ENCODE peak calls at places on chromosomes 13 and 19, in nine cellular contexts. C, N, J, R, P, F, S, Q and E are unnamed samples. For H3K4me1 and H3K9me3, the result is how much of the 10 kb centered on the place peaks cover.

GRCh38 chr19:1220452-1221037 is 15.0 kb downstream of the STK11 start:
- DNase-seq in C (no peak), N (no peak), J (no peak), R (no peak), P (no peak), F (peak), S (no peak), Q (no peak), E (peak)

GRCh38 chr13:113367020-113367560 is 3.2 kb upstream of the GRTP1 start:
- DNase-seq in C (no peak), N (no peak), J (no peak), R (peak), P (no peak), F (no peak), S (no peak), Q (no peak), E (no peak)

GRCh38 chr13:43785681-43786471 is 896 bp downstream of the ENOX1 start:
- DNase-seq in C (peak), N (peak), J (peak), R (peak), P (no peak), F (peak), S (peak), Q (peak), E (peak)

GRCh38 chr13:113861433-113862030 is 2.3 kb downstream of the GAS6 start:
- DNase-seq in C (peak), N (no peak), J (no peak), R (no peak), P (no peak), F (peak), S (no peak), Q (no peak), E (peak)

GRCh38 chr19:48751835-48752510 is 468 bp downstream of the FUT1 start:
- DNase-seq in C (no peak), N (no peak), J (no peak), R (no peak), P (no peak), F (no peak), S (no peak), Q (no peak), E (no peak)

GRCh38 chr19:31349160-31349881 is at the start of gene TSHZ3:
- DNase-seq in C (peak), N (peak), J (peak), R (peak), P (no peak), F (peak), S (peak), Q (no peak), E (peak)

GRCh38 chr19:50772408-50773311 is 2.4 kb downstream of the GPR32 start:
- DNase-seq in C (no peak), N (no peak), J (no peak), R (no peak), P (no peak), F (no peak), S (no peak), Q (no peak), E (no peak)

GRCh38 chr19:13770013-13770635 is 4.1 kb upstream of the C19orf53 start:
- DNase-seq in C (no peak), N (no peak), J (no peak), R (no peak), P (no peak), F (no peak), S (no peak), Q (no peak), E (no peak)

GRCh38 chr13:75544681-75545333 is 4.8 kb upstream of the UCHL3 start:
- DNase-seq in C (no peak), N (peak), J (no peak), R (no peak), P (no peak), F (no peak), S (no peak), Q (no peak), E (no peak)

GRCh38 chr13:31703780-31704179 is 35.5 kb upstream of the RXFP2 start:
- DNase-seq in C (no peak), N (no peak), J (no peak), R (no peak), P (no peak), F (no peak), S (no peak), Q (no peak), E (no peak)

GRCh38 chr13:113225515-113225914 is 16.1 kb downstream of the CUL4A start:
- DNase-seq in C (no peak), N (no peak), J (no peak), R (no peak), P (no peak), F (no peak), S (no peak), Q (no peak), E (no peak)

GRCh38 chr19:38657633-38658222 is 10.3 kb downstream of the ACTN4 start:
- DNase-seq in C (no peak), N (peak), J (peak), R (no peak), P (no peak), F (no peak), S (no peak), Q (no peak), E (no peak)

GRCh38 chr13:107342747-107343146 is 774.8 kb upstream of the ARGLU1 start:
- DNase-seq in C (no peak), N (no peak), J (no peak), R (no peak), P (no peak), F (no peak), S (no peak), Q (no peak), E (no peak)

GRCh38 chr19:16876904-16877361 is 11.9 kb upstream of the F2RL3 start:
- DNase-seq in C (no peak), N (peak), J (no peak), R (no peak), P (no peak), F (no peak), S (no peak), Q (no peak), E (no peak)

GRCh38 chr19:28961772-28962500 is 251.0 kb downstream of the UQCRFS1 start:
- DNase-seq in C (no peak), N (peak), J (no peak), R (no peak), P (no peak), F (no peak), S (no peak), Q (no peak), E (no peak)

GRCh38 chr13:97659602-97660001 is 225.6 kb downstream of the RAP2A start:
- DNase-seq in C (no peak), N (no peak), J (no peak), R (no peak), P (no peak), F (no peak), S (no peak), Q (peak), E (no peak)

GRCh38 chr13:33776510-33776909 is 41.4 kb upstream of the RFC3 start:
- DNase-seq in C (no peak), N (no peak), J (no peak), R (no peak), P (no peak), F (no peak), S (no peak), Q (no peak), E (no peak)

GRCh38 chr19:16041571-16042386 is 34.5 kb upstream of the TPM4 start:
- DNase-seq in C (peak), N (peak), J (peak), R (peak), P (peak), F (peak), S (peak), Q (peak), E (peak)

GRCh38 chr13:105573134-105573533 is 962.3 kb downstream of the EFNB2 start:
- DNase-seq in C (no peak), N (no peak), J (no peak), R (no peak), P (no peak), F (no peak), S (no peak), Q (no peak), E (no peak)

GRCh38 chr19:33297401-33298145 is 4.8 kb downstream of the CEBPA start:
- DNase-seq in C (peak), N (no peak), J (no peak), R (no peak), P (no peak), F (peak), S (peak), Q (no peak), E (no peak)

GRCh38 chr13:110495881-110496280 is 65.6 kb downstream of the RAB20 start:
- DNase-seq in C (no peak), N (no peak), J (no peak), R (no peak), P (no peak), F (peak), S (no peak), Q (no peak), E (no peak)

GRCh38 chr13:113552786-113553540 is 31.6 kb upstream of the TFDP1 start:
- DNase-seq in C (peak), N (no peak), J (no peak), R (peak), P (no peak), F (no peak), S (peak), Q (no peak), E (peak)

GRCh38 chr13:85995788-85996418 is 196.7 kb upstream of the SLITRK6 start:
- DNase-seq in C (no peak), N (no peak), J (no peak), R (no peak), P (no peak), F (no peak), S (no peak), Q (no peak), E (no peak)

GRCh38 chr19:46878613-46879375 is 18.0 kb downstream of the ARHGAP35 start:
- DNase-seq in C (peak), N (peak), J (no peak), R (no peak), P (no peak), F (no peak), S (no peak), Q (no peak), E (no peak)

GRCh38 chr13:109256866-109257760 is 529.3 kb downstream of the IRS2 start:
- DNase-seq in C (no peak), N (peak), J (peak), R (no peak), P (no peak), F (no peak), S (no peak), Q (no peak), E (no peak)

GRCh38 chr13:36965767-36966166 is 33.4 kb downstream of the ALG5 start:
- DNase-seq in C (no peak), N (peak), J (no peak), R (no peak), P (no peak), F (no peak), S (no peak), Q (no peak), E (no peak)

GRCh38 chr13:38743499-38743898 is 56.6 kb downstream of the FREM2 start:
- DNase-seq in C (no peak), N (no peak), J (no peak), R (no peak), P (no peak), F (no peak), S (no peak), Q (no peak), E (no peak)

GRCh38 chr19:15283141-15283885 is 49.0 kb downstream of the BRD4 start:
- DNase-seq in C (no peak), N (peak), J (no peak), R (no peak), P (no peak), F (no peak), S (no peak), Q (no peak), E (peak)

GRCh38 chr13:24648983-24649684 is 31.1 kb upstream of the ATP12A start:
- DNase-seq in C (no peak), N (no peak), J (no peak), R (no peak), P (no peak), F (no peak), S (no peak), Q (no peak), E (no peak)

GRCh38 chr19:32223595-32224370 is 121.6 kb upstream of the ZNF507 start:
- DNase-seq in C (no peak), N (no peak), J (no peak), R (no peak), P (no peak), F (no peak), S (no peak), Q (no peak), E (no peak)

GRCh38 chr19:43809762-43810696 is 7.8 kb upstream of the LYPD5 start:
- DNase-seq in C (no peak), N (peak), J (peak), R (no peak), P (no peak), F (no peak), S (no peak), Q (no peak), E (no peak)

GRCh38 chr19:17530586-17530985 is 19.1 kb downstream of the PGLS start:
- DNase-seq in C (no peak), N (no peak), J (no peak), R (no peak), P (no peak), F (no peak), S (no peak), Q (no peak), E (no peak)

GRCh38 chr19:33393286-33394005 is 19.9 kb downstream of the CEBPG start:
- DNase-seq in C (peak), N (no peak), J (no peak), R (no peak), P (no peak), F (peak), S (no peak), Q (no peak), E (peak)

GRCh38 chr19:54586397-54586796 is 7.0 kb upstream of the LILRA1 start:
- DNase-seq in C (no peak), N (no peak), J (no peak), R (no peak), P (no peak), F (no peak), S (no peak), Q (no peak), E (no peak)

GRCh38 chr19:54587026-54587425 is 6.4 kb upstream of the LILRA1 start:
- DNase-seq in C (no peak), N (no peak), J (no peak), R (no peak), P (no peak), F (no peak), S (no peak), Q (no peak), E (no peak)
- H3K4me1 ChIP-seq in C (under half), N (under half), J (under half), R (under half), P (under half), F (under half), S (under half), Q (under half), E (under half)

GRCh38 chr19:51799311-51799997 is 4.5 kb downstream of the FPR3 start:
- DNase-seq in C (peak), N (peak), J (no peak), R (peak), P (no peak), F (peak), S (peak), Q (no peak), E (peak)
- H3K9me3 ChIP-seq in C (under half), N (under half), J (under half), R (under half), P (under half), F (under half), S (under half), Q (under half), E (under half)

GRCh38 chr13:50596776-50597203 is 246.7 kb downstream of the DLEU7 start:
- DNase-seq in C (no peak), N (no peak), J (no peak), R (no peak), P (no peak), F (no peak), S (no peak), Q (no peak), E (no peak)
- H3K27ac ChIP-seq in C (no peak), N (no peak), J (no peak), R (no peak), P (no peak), F (peak), S (no peak), Q (no peak), E (no peak)

GRCh38 chr19:19159534-19159933 is 10.5 kb downstream of the MEF2B start:
- DNase-seq in C (no peak), N (no peak), J (no peak), R (no peak), P (no peak), F (no peak), S (no peak), Q (no peak), E (no peak)
- H3K4me1 ChIP-seq in C (under half), N (under half), J (under half), R (under half), P (under half), F (under half), S (under half), Q (under half), E (under half)

GRCh38 chr13:48066310-48066989 is 28.5 kb downstream of the MED4 start:
- DNase-seq in C (no peak), N (peak), J (no peak), R (no peak), P (no peak), F (no peak), S (no peak), Q (no peak), E (no peak)
- H3K9me3 ChIP-seq in C (under half), N (under half), J (under half), R (under half), P (under half), F (under half), S (under half), Q (under half), E (under half)

GRCh38 chr19:45110811-45111210 is 17.8 kb downstream of the PPP1R37 start:
- DNase-seq in C (no peak), N (no peak), J (no peak), R (no peak), P (no peak), F (no peak), S (no peak), Q (no peak), E (no peak)

GRCh38 chr19:45103625-45104319 is 10.8 kb downstream of the PPP1R37 start:
- DNase-seq in C (no peak), N (no peak), J (no peak), R (no peak), P (no peak), F (no peak), S (no peak), Q (peak), E (no peak)

GRCh38 chr19:45104658-45105384 is 11.8 kb downstream of the PPP1R37 start:
- DNase-seq in C (no peak), N (no peak), J (no peak), R (no peak), P (no peak), F (no peak), S (no peak), Q (no peak), E (no peak)

GRCh38 chr19:45103200-45103624 is 10.2 kb downstream of the PPP1R37 start:
- DNase-seq in C (no peak), N (no peak), J (no peak), R (no peak), P (no peak), F (no peak), S (no peak), Q (no peak), E (peak)

DNA sequence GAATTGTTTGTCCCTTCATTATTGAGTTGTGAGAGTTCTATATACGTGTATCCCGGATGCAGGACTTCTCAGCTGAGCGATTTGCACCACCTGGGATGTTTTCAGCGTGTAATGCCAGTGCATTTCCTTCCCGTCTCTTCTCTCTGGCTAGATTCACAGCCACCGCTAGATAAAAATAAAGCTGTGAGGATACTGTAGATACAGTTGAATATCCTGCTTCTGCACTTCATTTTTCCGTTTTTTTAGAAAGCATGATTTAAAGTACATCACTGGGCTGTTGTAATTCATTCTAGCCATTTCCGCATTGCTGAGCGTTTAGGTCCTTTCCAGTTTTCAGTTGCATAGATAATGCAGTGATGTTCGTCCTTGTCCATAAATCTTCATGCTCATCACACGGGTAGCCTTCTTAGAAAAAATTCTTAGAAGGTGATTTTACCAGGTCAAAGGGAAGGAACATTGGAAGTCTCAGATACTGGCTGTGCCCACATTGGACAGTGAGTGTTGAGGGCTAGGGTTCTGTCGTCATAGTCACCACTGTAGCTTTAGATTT is 14.7 kb downstream of the PPP1R37 start:
- DNase-seq in C (no peak), N (no peak), J (no peak), R (no peak), P (no peak), F (no peak), S (no peak), Q (no peak), E (no peak)
- H3K27ac ChIP-seq in C (no peak), N (no peak), J (no peak), R (no peak), P (no peak), F (no peak), S (no peak), Q (no peak), E (no peak)